ENCODE peak calls at places on chromosomes 11 and 22, in eight cellular contexts. W is IMR-90, X is lower leg skin, N is ovary, B is GM12891, G is A549, Y is HepG2, K is adrenal gland. Z is an unnamed sample.

GRCh38 chr11:12091957-12092558 is 18.3 kb upstream of the MICAL2 start:
- DNase-seq in W (no peak), X (peak), N (no peak), B (no peak), G (no peak), Y (peak), K (no peak), Z (no peak)

GRCh38 chr11:62489204-62489603 is 57.4 kb downstream of the AHNAK start:
- DNase-seq in W (peak), X (no peak), N (no peak), B (no peak), G (no peak), Y (no peak), K (no peak), Z (no peak)

GRCh38 chr11:77269484-77270123 is 31.9 kb downstream of the GDPD4 start:
- DNase-seq in W (peak), X (no peak), N (no peak), B (no peak), G (no peak), Y (no peak), K (no peak), Z (no peak)

GRCh38 chr22:50416996-50417395 is 57.8 kb downstream of the SBF1 start:
- DNase-seq in W (no peak), X (no peak), N (no peak), B (no peak), G (no peak), Y (no peak), K (no peak), Z (no peak)

GRCh38 chr11:59097113-59097708 is 9.8 kb upstream of the FAM111B start:
- DNase-seq in W (peak), X (no peak), N (peak), B (no peak), G (peak), Y (peak), K (peak), Z (no peak)

GRCh38 chr11:71114124-71114851 is 138.1 kb downstream of the SHANK2 start:
- DNase-seq in W (no peak), X (no peak), N (no peak), B (no peak), G (no peak), Y (no peak), K (no peak), Z (no peak)

GRCh38 chr11:103529217-103529684 is 420.0 kb downstream of the DYNC2H1 start:
- DNase-seq in W (peak), X (no peak), N (no peak), B (no peak), G (peak), Y (no peak), K (peak), Z (peak)

GRCh38 chr11:77191823-77192495 is 63.9 kb downstream of the MYO7A start:
- DNase-seq in W (peak), X (no peak), N (peak), B (peak), G (peak), Y (peak), K (no peak), Z (no peak)

GRCh38 chr22:48579035-48579914 is 1248.4 kb downstream of the BRD1 start:
- DNase-seq in W (no peak), X (no peak), N (no peak), B (no peak), G (no peak), Y (peak), K (no peak), Z (no peak)

DNA sequence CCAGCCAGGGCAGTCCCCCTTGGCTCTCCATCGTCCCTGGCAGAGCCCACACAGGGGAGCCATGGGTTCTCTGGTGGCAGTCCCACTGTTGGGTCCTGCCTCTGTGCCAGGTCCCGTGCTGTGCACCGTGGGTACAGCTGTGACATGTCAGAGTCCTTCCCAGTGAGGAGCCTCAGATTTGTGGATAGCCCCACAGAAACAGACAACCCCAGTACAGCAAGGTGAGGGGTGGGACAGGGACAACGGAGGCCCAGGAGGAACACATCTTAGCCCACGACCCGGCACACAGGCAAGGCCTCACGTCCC is 12.9 kb downstream of the POLR3H start:
- DNase-seq in W (no peak), X (no peak), N (no peak), B (no peak), G (no peak), Y (no peak), K (no peak), Z (no peak)
- TF ChIP-seq POLR2A in W (no peak), X (no peak), N (no peak), B (no peak), G (no peak), Y (no peak), K (no peak), Z (no peak)

GRCh38 chr11:3043315-3043871 is 13.8 kb downstream of the CARS1 start:
- DNase-seq in W (no peak), X (peak), N (no peak), B (no peak), G (no peak), Y (no peak), K (peak), Z (no peak)
- TF ChIP-seq POLR2A in W (no peak), X (no peak), N (no peak), B (no peak), G (no peak), Y (no peak), K (no peak), Z (no peak)

GRCh38 chr11:102473543-102473942 is 21.0 kb upstream of the TMEM123 start:
- DNase-seq in W (no peak), X (no peak), N (no peak), B (no peak), G (no peak), Y (no peak), K (no peak), Z (no peak)
- TF ChIP-seq POLR2A in W (no peak), X (no peak), N (no peak), B (no peak), G (no peak), Y (no peak), K (no peak), Z (no peak)

GRCh38 chr11:1522081-1522424 is 35.5 kb upstream of the MOB2 start:
- DNase-seq in W (no peak), X (no peak), N (no peak), B (no peak), G (no peak), Y (no peak), K (no peak), Z (no peak)

GRCh38 chr11:1520987-1521349 is 34.4 kb upstream of the MOB2 start:
- DNase-seq in W (no peak), X (no peak), N (no peak), B (no peak), G (no peak), Y (no peak), K (peak), Z (no peak)

GRCh38 chr11:1523077-1523476 is 36.5 kb upstream of the MOB2 start:
- DNase-seq in W (no peak), X (no peak), N (no peak), B (no peak), G (no peak), Y (no peak), K (no peak), Z (no peak)

GRCh38 chr11:1520209-1520986 is 33.8 kb upstream of the MOB2 start:
- DNase-seq in W (no peak), X (no peak), N (no peak), B (no peak), G (no peak), Y (no peak), K (no peak), Z (no peak)

DNA sequence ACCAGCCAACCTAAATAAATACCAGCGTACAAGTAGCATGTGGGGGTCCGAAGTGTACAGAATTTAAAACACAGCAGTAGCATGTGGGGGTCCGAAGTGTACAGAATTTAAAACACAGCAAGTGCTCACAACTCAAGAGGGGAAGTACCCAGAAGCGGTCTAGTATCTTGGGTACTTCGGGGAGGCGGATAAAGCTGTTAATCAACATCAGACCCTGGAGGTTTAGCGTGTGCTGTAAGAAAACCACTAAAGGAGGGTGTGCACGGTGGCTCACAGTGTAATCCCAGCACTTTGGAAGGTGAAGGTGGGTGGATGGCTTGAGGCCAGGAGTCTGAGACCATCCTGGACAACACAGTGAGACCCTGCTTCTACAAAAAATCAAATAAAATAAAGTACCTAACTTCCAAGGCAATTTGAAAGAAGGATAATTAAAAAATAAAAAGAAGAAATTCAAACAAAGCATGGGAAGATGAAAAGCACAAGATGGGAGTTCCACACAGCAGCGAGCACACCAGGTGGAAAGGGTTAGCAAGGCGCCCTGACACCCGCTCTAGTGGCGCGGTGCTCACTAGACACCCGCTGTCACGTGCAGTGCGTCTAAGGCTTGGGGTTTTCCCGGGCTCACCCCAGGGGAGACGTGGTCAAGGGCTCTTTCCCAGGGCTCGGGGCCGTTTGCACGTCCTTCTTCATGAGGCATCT is 35.0 kb upstream of the MOB2 start:
- DNase-seq in W (no peak), X (no peak), N (no peak), B (peak), G (no peak), Y (no peak), K (no peak), Z (no peak)
- TF ChIP-seq POLR2A in W (no peak), X (no peak), N (no peak), B (no peak), G (no peak), Y (no peak), K (no peak), Z (no peak)

GRCh38 chr11:506950-507726 is at the start of gene RNH1:
- DNase-seq in W (peak), X (peak), N (peak), B (peak), G (peak), Y (peak), K (peak), Z (peak)
- TF ChIP-seq POLR2A in W (peak), X (peak), N (peak), B (no peak), G (peak), Y (peak), K (peak), Z (peak)

GRCh38 chr22:20568502-20569058 is 61.2 kb downstream of the MED15 start:
- DNase-seq in W (no peak), X (no peak), N (no peak), B (no peak), G (no peak), Y (no peak), K (no peak), Z (no peak)

GRCh38 chr22:20571078-20571503 is 63.7 kb downstream of the MED15 start:
- DNase-seq in W (no peak), X (no peak), N (no peak), B (no peak), G (no peak), Y (no peak), K (no peak), Z (no peak)

GRCh38 chr22:20567993-20568417 is 60.6 kb downstream of the MED15 start:
- DNase-seq in W (peak), X (no peak), N (no peak), B (no peak), G (peak), Y (no peak), K (peak), Z (no peak)

GRCh38 chr22:20567371-20567847 is 60.0 kb downstream of the MED15 start:
- DNase-seq in W (peak), X (no peak), N (no peak), B (no peak), G (peak), Y (no peak), K (no peak), Z (no peak)

GRCh38 chr22:20569059-20570058 is 61.9 kb downstream of the MED15 start:
- DNase-seq in W (peak), X (peak), N (peak), B (no peak), G (peak), Y (no peak), K (peak), Z (peak)
- TF ChIP-seq POLR2A in W (no peak), X (no peak), N (no peak), B (no peak), G (no peak), Y (no peak), K (no peak), Z (no peak)

GRCh38 chr11:116707250-116707649 is 65.5 kb downstream of the BUD13 start:
- DNase-seq in W (no peak), X (no peak), N (no peak), B (no peak), G (no peak), Y (no peak), K (no peak), Z (no peak)
- TF ChIP-seq POLR2A in W (no peak), X (no peak), N (no peak), B (no peak), G (no peak), Y (no peak), K (no peak), Z (no peak)

GRCh38 chr11:116335078-116335477 is 437.7 kb downstream of the BUD13 start:
- DNase-seq in W (no peak), X (peak), N (no peak), B (no peak), G (no peak), Y (no peak), K (no peak), Z (no peak)
- TF ChIP-seq POLR2A in W (no peak), X (no peak), N (no peak), B (no peak), G (no peak), Y (no peak), K (no peak), Z (no peak)